ENCODE peak calls at places on chromosomes 2 and 18, in four cellular contexts. G is amniotic stem cell, M is sciatic nerve, O is HFFc6. U is an unnamed sample.

GRCh38 chr2:70709746-70710145 is 58.3 kb downstream of the ADD2 start:
- DNase-seq in O (no peak), M (no peak), G (no peak), U (no peak)

GRCh38 chr2:17199741-17200140 is 318.5 kb downstream of the RAD51AP2 start:
- DNase-seq in G (no peak), O (no peak), M (no peak), U (no peak)

GRCh38 chr2:113240915-113241911 is 37.5 kb downstream of the PAX8 start:
- DNase-seq in G (peak), O (peak), M (no peak), U (peak)

GRCh38 chr18:69000366-69000765 is 202.5 kb downstream of the CCDC102B start:
- DNase-seq in G (no peak), M (no peak), O (no peak), U (no peak)

GRCh38 chr2:39435974-39436591 is 1.0 kb downstream of the MAP4K3 start:
- DNase-seq in O (no peak), M (peak), G (no peak), U (no peak)

GRCh38 chr2:235689427-235689853 is 195.6 kb downstream of the AGAP1 start:
- DNase-seq in O (no peak), G (no peak), M (no peak), U (no peak)

GRCh38 chr2:28228419-28228995 is 164.2 kb upstream of the FOSL2 start:
- DNase-seq in M (no peak), G (no peak), O (no peak), U (no peak)

GRCh38 chr2:84959494-84960156 is 11.3 kb upstream of the KCMF1 start:
- DNase-seq in G (no peak), O (no peak), M (no peak), U (peak)